ENCODE peak calls at places on chromosomes 4 and X, in seven cellular contexts. W is HT1080; T is SHP77; Z is NCI-H1694; V is stimulated activated CD4-positive, alpha-beta T cell treated with anti-CD3 and anti-CD28 coated beads, Interleukin-2, amount 100 ng/mL, for 24 hours; M is activated T-cell treated with anti-CD3 and anti-CD28 coated beads for 1 hour; G is B cell. O is an unnamed sample.

GRCh38 chr4:6776920-6777635 is 5.4 kb upstream of the KIAA0232 start:
- DNase-seq in W (no peak), T (no peak), Z (no peak), V (no peak), M (no peak), G (no peak), O (no peak)

GRCh38 chr4:48290146-48290772 is 20.6 kb upstream of the TEC start:
- DNase-seq in W (peak), T (no peak), Z (no peak), V (peak), M (no peak), G (peak), O (peak)

GRCh38 chrX:56797966-56798711 is 69.1 kb downstream of the NBDY start:
- DNase-seq in W (no peak), T (no peak), Z (no peak), V (no peak), M (no peak), G (no peak), O (no peak)

GRCh38 chr4:108272566-108272965 is 103.8 kb upstream of the LEF1 start:
- DNase-seq in W (peak), T (no peak), Z (no peak), V (no peak), M (no peak), G (no peak), O (peak)

GRCh38 chr4:39996811-39997210 is 19.1 kb upstream of the PDS5A start:
- DNase-seq in W (no peak), T (no peak), Z (no peak), V (no peak), M (no peak), G (no peak), O (no peak)

GRCh38 chr4:112031712-112032328 is 113.4 kb upstream of the FAM241A start:
- DNase-seq in W (peak), T (peak), Z (no peak), V (no peak), M (no peak), G (peak), O (peak)

GRCh38 chr4:144787365-144788263 is 141.7 kb downstream of the HHIP start:
- DNase-seq in W (peak), T (peak), Z (peak), V (no peak), M (no peak), G (peak), O (peak)

GRCh38 chr4:119478446-119479179 is 150.0 kb downstream of the PDE5A start:
- DNase-seq in W (no peak), T (no peak), Z (no peak), V (no peak), M (no peak), G (no peak), O (peak)

GRCh38 chr4:59307609-59308008 is 1892.5 kb upstream of the ADGRL3 start:
- DNase-seq in W (no peak), T (no peak), Z (no peak), V (no peak), M (no peak), G (no peak), O (no peak)

GRCh38 chr4:1115528-1116293 is 2.3 kb upstream of the RNF212 start:
- DNase-seq in W (no peak), T (no peak), Z (no peak), V (no peak), M (no peak), G (no peak), O (peak)

GRCh38 chr4:98284640-98285046 is 23.5 kb downstream of the RAP1GDS1 start:
- DNase-seq in W (peak), T (no peak), Z (no peak), V (no peak), M (no peak), G (no peak), O (peak)

GRCh38 chr4:132642196-132642817 is 506.8 kb upstream of the PCDH10 start:
- DNase-seq in W (peak), T (no peak), Z (peak), V (no peak), M (no peak), G (no peak), O (peak)

GRCh38 chr4:75254745-75255144 is 259.5 kb downstream of the RCHY1 start:
- DNase-seq in W (peak), T (no peak), Z (no peak), V (no peak), M (no peak), G (no peak), O (no peak)

GRCh38 chrX:124217289-124218251 is 114.9 kb upstream of the TEX13D start:
- DNase-seq in W (peak), T (peak), Z (no peak), V (peak), M (peak), G (peak), O (peak)

GRCh38 chr4:89123418-89123817 is 12.1 kb downstream of the TIGD2 start:
- DNase-seq in W (no peak), T (no peak), Z (no peak), V (no peak), M (no peak), G (no peak), O (peak)

GRCh38 chr4:140645614-140646412 is 77.1 kb upstream of the UCP1 start:
- DNase-seq in W (no peak), T (no peak), Z (no peak), V (no peak), M (no peak), G (no peak), O (no peak)

GRCh38 chr4:172035573-172035972 is 222.4 kb downstream of the GALNTL6 start:
- DNase-seq in W (no peak), T (no peak), Z (no peak), V (no peak), M (no peak), G (no peak), O (no peak)

GRCh38 chr4:41590591-41590990 is 52.6 kb downstream of the LIMCH1 start:
- DNase-seq in W (no peak), T (peak), Z (peak), V (no peak), M (no peak), G (no peak), O (peak)

GRCh38 chr4:118950224-118950623 is 61.6 kb downstream of the SYNPO2 start:
- DNase-seq in W (no peak), T (no peak), Z (no peak), V (no peak), M (no peak), G (no peak), O (no peak)

GRCh38 chr4:162634390-162634789 is 470.6 kb upstream of the FSTL5 start:
- DNase-seq in W (no peak), T (no peak), Z (no peak), V (no peak), M (no peak), G (no peak), O (no peak)

GRCh38 chr4:7384003-7384928 is 50.5 kb downstream of the PSAPL1 start:
- DNase-seq in W (no peak), T (no peak), Z (no peak), V (no peak), M (no peak), G (no peak), O (no peak)

GRCh38 chr4:69617083-69617694 is 22.3 kb downstream of the UGT2A2 start:
- DNase-seq in W (peak), T (peak), Z (no peak), V (no peak), M (no peak), G (no peak), O (peak)

GRCh38 chrX:71111141-71111843 is at the start of gene IL2RG:
- DNase-seq in W (no peak), T (no peak), Z (no peak), V (peak), M (peak), G (peak), O (no peak)

GRCh38 chr4:102787096-102787867 is 26.5 kb upstream of the MANBA start:
- DNase-seq in W (no peak), T (no peak), Z (no peak), V (no peak), M (no peak), G (no peak), O (peak)

GRCh38 chr4:160403066-160403465 is 1300.2 kb downstream of the RAPGEF2 start:
- DNase-seq in W (no peak), T (no peak), Z (no peak), V (no peak), M (no peak), G (no peak), O (no peak)

GRCh38 chrX:38304010-38304409 is 23.3 kb downstream of the RPGR start:
- DNase-seq in W (peak), T (no peak), Z (peak), V (no peak), M (no peak), G (no peak), O (peak)

GRCh38 chrX:40012800-40013682 is 84.7 kb downstream of the BCOR start:
- DNase-seq in W (no peak), T (peak), Z (no peak), V (peak), M (peak), G (peak), O (peak)

GRCh38 chr4:87919951-87920350 is 55.6 kb upstream of the SPP1 start:
- DNase-seq in W (no peak), T (no peak), Z (no peak), V (no peak), M (no peak), G (no peak), O (no peak)

GRCh38 chr4:106329027-106329618 is 12.8 kb downstream of the AIMP1 start:
- DNase-seq in W (peak), T (peak), Z (no peak), V (no peak), M (no peak), G (peak), O (peak)

GRCh38 chrX:133414399-133415275 is 652 bp downstream of the GPC4 start:
- DNase-seq in W (no peak), T (no peak), Z (no peak), V (peak), M (no peak), G (peak), O (peak)

GRCh38 chrX:40406330-40406859 is 174.4 kb upstream of the ATP6AP2 start:
- DNase-seq in W (no peak), T (no peak), Z (no peak), V (no peak), M (no peak), G (peak), O (no peak)

GRCh38 chr4:14022428-14022827 is 394.9 kb upstream of the BOD1L1 start:
- DNase-seq in W (peak), T (no peak), Z (no peak), V (no peak), M (no peak), G (no peak), O (peak)

O was measured in kidney tubule cell.